ENCODE peak calls at places on chromosomes 11 and 22, in seven cellular contexts. E is cardiac muscle cell; Y is LNCaP clone FGC; S is effector memory CD4-positive, alpha-beta T cell; X is dermis blood vessel endothelial cell; Z is activated naive CD4-positive, alpha-beta T cell; A is omental fat pad. G is an unnamed sample.

GRCh38 chr22:40107756-40108437 is 69.8 kb upstream of the TNRC6B start:
- DNase-seq in E (no peak), Y (no peak), S (no peak), X (peak), Z (no peak), A (no peak), G (no peak)

GRCh38 chr22:29003552-29003951 is 58.1 kb downstream of the C22orf31 start:
- DNase-seq in E (no peak), Y (no peak), S (no peak), X (no peak), Z (no peak), A (no peak), G (no peak)

GRCh38 chr11:93545566-93545965 is 2.4 kb upstream of the SMCO4 start:
- DNase-seq in E (no peak), Y (no peak), S (no peak), X (no peak), Z (no peak), A (no peak), G (no peak)

GRCh38 chr11:117808768-117809167 is 11.8 kb upstream of the DSCAML1 start:
- DNase-seq in E (no peak), Y (no peak), S (no peak), X (no peak), Z (no peak), A (no peak), G (no peak)

GRCh38 chr22:32341122-32341740 is 16.4 kb upstream of the RFPL3 start:
- DNase-seq in E (no peak), Y (no peak), S (no peak), X (no peak), Z (no peak), A (no peak), G (no peak)

GRCh38 chr11:47305734-47306483 is 36.0 kb downstream of the MADD start:
- DNase-seq in E (no peak), Y (no peak), S (no peak), X (no peak), Z (no peak), A (no peak), G (no peak)

GRCh38 chr11:112871909-112872511 is 89.2 kb upstream of the NCAM1 start:
- DNase-seq in E (no peak), Y (no peak), S (no peak), X (no peak), Z (no peak), A (no peak), G (no peak)

GRCh38 chr11:61305417-61305816 is 10.3 kb upstream of the VWCE start:
- DNase-seq in E (no peak), Y (no peak), S (no peak), X (no peak), Z (no peak), A (no peak), G (no peak)

GRCh38 chr22:22595001-22595835 is 36.2 kb upstream of the PRAME start:
- DNase-seq in E (no peak), Y (no peak), S (no peak), X (no peak), Z (no peak), A (no peak), G (no peak)

GRCh38 chr11:121578216-121579063 is 125.7 kb upstream of the SORL1-AS1 start:
- DNase-seq in E (no peak), Y (no peak), S (no peak), X (no peak), Z (no peak), A (no peak), G (no peak)

GRCh38 chr11:25737071-25737675 is 594.8 kb upstream of the ANO3 start:
- DNase-seq in E (no peak), Y (no peak), S (no peak), X (no peak), Z (no peak), A (no peak), G (no peak)

GRCh38 chr22:25492950-25493790 is 71.3 kb upstream of the GRK3 start:
- DNase-seq in E (no peak), Y (no peak), S (no peak), X (no peak), Z (no peak), A (no peak), G (no peak)

GRCh38 chr22:20116951-20117645 is at the start of gene TRMT2A:
- DNase-seq in E (peak), Y (peak), S (peak), X (peak), Z (peak), A (peak), G (peak)

GRCh38 chr11:86818466-86819282 is 18.3 kb downstream of the PRSS23 start:
- DNase-seq in E (peak), Y (peak), S (no peak), X (peak), Z (no peak), A (no peak), G (peak)

GRCh38 chr11:120548682-120549209 is 37.2 kb downstream of the GRIK4 start:
- DNase-seq in E (no peak), Y (no peak), S (no peak), X (peak), Z (no peak), A (no peak), G (no peak)

GRCh38 chr22:45785458-45785857 is 113.8 kb downstream of the ATXN10 start:
- DNase-seq in E (no peak), Y (peak), S (no peak), X (no peak), Z (no peak), A (no peak), G (no peak)

GRCh38 chr11:103546236-103546635 is 437.0 kb downstream of the DYNC2H1 start:
- DNase-seq in E (no peak), Y (no peak), S (no peak), X (no peak), Z (no peak), A (no peak), G (no peak)

GRCh38 chr11:103326070-103326794 is 217.0 kb downstream of the DYNC2H1 start:
- DNase-seq in E (peak), Y (no peak), S (no peak), X (peak), Z (no peak), A (no peak), G (peak)

GRCh38 chr22:19821523-19822300 is 33.0 kb downstream of the GNB1L start:
- DNase-seq in E (no peak), Y (no peak), S (no peak), X (no peak), Z (no peak), A (no peak), G (no peak)

GRCh38 chr11:105100206-105100605 is 39.4 kb downstream of the CARD18 start:
- DNase-seq in E (no peak), Y (no peak), S (peak), X (peak), Z (no peak), A (no peak), G (no peak)

GRCh38 chr11:92627615-92628201 is 341.7 kb upstream of the MTNR1B start:
- DNase-seq in E (no peak), Y (no peak), S (no peak), X (no peak), Z (no peak), A (no peak), G (no peak)

GRCh38 chr22:47795477-47796127 is 1033.2 kb downstream of the TBC1D22A start:
- DNase-seq in E (no peak), Y (no peak), S (no peak), X (no peak), Z (no peak), A (no peak), G (no peak)

GRCh38 chr11:12864316-12865156 is 144.6 kb upstream of the RASSF10 start:
- DNase-seq in E (peak), Y (no peak), S (no peak), X (peak), Z (no peak), A (no peak), G (no peak)

GRCh38 chr11:116284930-116285329 is 487.9 kb downstream of the BUD13 start:
- DNase-seq in E (no peak), Y (no peak), S (no peak), X (no peak), Z (no peak), A (no peak), G (no peak)

GRCh38 chr11:74726547-74727182 is 4.6 kb downstream of the CHRDL2 start:
- DNase-seq in E (peak), Y (peak), S (peak), X (peak), Z (no peak), A (peak), G (peak)

G was measured in naive B cell.